ENCODE peak calls at places on chromosomes 5 and 9, in six cellular contexts. P is BE2C, L is fibroblast of mammary gland, W is A549, U is GM10248, Z is SK-N-SH. V is an unnamed sample.

GRCh38 chr9:124444166-124444565 is 6.1 kb upstream of the ADGRD2 start:
- DNase-seq in Z (no peak), P (no peak), L (no peak), U (no peak), W (no peak), V (no peak)

GRCh38 chr5:58887721-58888409 is 305.0 kb downstream of the RAB3C start:
- DNase-seq in P (no peak), L (peak; percentile 76), W (no peak), U (no peak), Z (no peak), V (no peak)

GRCh38 chr5:8683528-8683927 is 814.6 kb downstream of the MTRR start:
- DNase-seq in P (no peak), W (no peak), L (no peak), Z (no peak), U (no peak), V (no peak)

GRCh38 chr5:6674421-6674820 is 38.8 kb upstream of the TENT4A start:
- DNase-seq in Z (no peak), W (no peak), L (no peak), U (no peak), P (no peak), V (no peak)

GRCh38 chr9:96620832-96621269 is 1.2 kb upstream of the CDC14B start:
- DNase-seq in W (no peak), U (no peak), Z (no peak), P (no peak), L (no peak), V (no peak)

GRCh38 chr5:170611446-170612088 is 107.7 kb downstream of the KCNIP1 start:
- DNase-seq in Z (no peak), L (no peak), P (no peak), W (no peak), U (no peak), V (no peak)

GRCh38 chr5:40385544-40385943 is 294.2 kb upstream of the PTGER4 start:
- DNase-seq in Z (no peak), W (peak; percentile 24), P (no peak), U (no peak), L (peak; percentile 41), V (no peak)

GRCh38 chr5:127650649-127651048 is 1.8 kb downstream of the CTXN3 start:
- DNase-seq in P (no peak), U (no peak), L (peak; percentile 67), Z (no peak), W (no peak), V (no peak)

DNA sequence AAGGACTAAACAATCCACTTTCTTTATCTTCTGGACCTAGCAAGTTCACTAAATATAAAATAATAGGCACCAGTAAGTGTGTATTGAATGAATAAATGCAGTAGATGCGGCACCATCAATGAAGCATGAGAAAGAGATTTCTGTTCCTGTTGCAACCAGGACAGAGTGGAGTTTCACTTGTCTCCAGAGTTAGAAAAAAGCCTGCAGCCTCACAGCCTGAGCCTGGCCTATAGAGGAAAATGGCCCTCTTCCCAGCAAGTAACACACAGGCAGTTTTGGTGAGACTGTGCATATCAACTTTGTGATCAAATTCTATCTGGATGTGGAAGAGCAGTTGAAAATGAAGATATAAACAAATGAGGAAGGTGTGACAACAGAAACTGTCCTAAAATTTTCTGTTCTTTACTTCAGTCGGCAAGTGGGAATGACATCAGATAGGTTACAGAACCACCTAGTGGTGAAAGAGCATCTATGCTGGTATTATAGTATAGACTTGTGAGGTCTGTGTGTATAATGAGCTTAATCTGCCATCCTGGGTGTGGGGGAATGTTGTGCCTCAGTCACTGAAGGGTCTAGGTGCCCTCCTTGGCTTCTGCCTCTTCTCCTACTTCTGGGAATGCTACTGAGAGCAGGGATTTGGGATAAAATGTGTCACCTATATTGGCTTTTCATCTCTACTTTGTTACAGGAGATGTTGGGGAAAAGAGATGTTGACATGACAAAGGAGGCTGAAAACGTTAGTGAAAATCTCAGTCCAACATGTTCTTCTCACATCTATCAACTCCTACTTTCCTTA is 28.2 kb downstream of the YIPF5 start:
- DNase-seq in L (peak; percentile 73), W (peak; percentile 60), Z (peak; percentile 36), U (peak; percentile 24), P (no peak), V (no peak)
- TF ChIP-seq CTCF in L (peak; percentile 85), W (peak; percentile 85), Z (peak; percentile 83), U (peak; percentile 58), P (peak; percentile 69), V (peak; percentile 80)

GRCh38 chr9:137228968-137229896 is 1.5 kb upstream of the SLC34A3 start:
- DNase-seq in Z (no peak), P (peak; percentile 52), U (no peak), L (no peak), W (no peak), V (no peak)
- TF ChIP-seq CTCF in Z (no peak), P (no peak), U (no peak), L (no peak), W (no peak), V (no peak)

GRCh38 chr5:107869459-107870115 is 198.8 kb upstream of the EFNA5 start:
- DNase-seq in P (no peak), U (no peak), W (peak; percentile 64), Z (no peak), L (peak; percentile 76), V (no peak)
- TF ChIP-seq CTCF in P (no peak), U (no peak), W (no peak), Z (no peak), L (no peak), V (no peak)

GRCh38 chr5:108919591-108920326 is 172.1 kb downstream of the FER start:
- DNase-seq in U (peak; percentile 15), P (no peak), W (no peak), Z (no peak), L (no peak), V (no peak)
- TF ChIP-seq CTCF in U (peak; percentile 15), P (no peak), W (peak; percentile 53), Z (peak; percentile 54), L (peak; percentile 13), V (peak; percentile 31)